ENCODE peak calls at places on chromosomes 7 and 10, in eight cellular contexts. L is Peyer's patch, Q is lower lobe of right lung, C is cardiac muscle cell, Y is breast epithelium, H is heart left ventricle, I is stomach, M is mucosa of descending colon. N is an unnamed sample.

GRCh38 chr7:48182736-48183369 is 11.6 kb downstream of the ABCA13 start:
- DNase-seq in H (no peak), I (no peak), L (no peak), Q (no peak), Y (no peak), M (no peak), C (no peak), N (no peak)

GRCh38 chr10:79058899-79059771 is 9.6 kb upstream of the ZMIZ1 start:
- DNase-seq in H (peak; percentile 20), C (no peak), Y (no peak), L (peak; percentile 84), I (peak; percentile 87), M (peak; percentile 82), Q (peak; percentile 51), N (peak; percentile 65)

GRCh38 chr7:48094861-48095293 is 5.8 kb downstream of the UPP1 start:
- DNase-seq in I (no peak), H (no peak), C (peak; percentile 79), L (no peak), Q (no peak), Y (no peak), M (no peak), N (no peak)

GRCh38 chr7:127393370-127394058 is 1.0 kb upstream of the ZNF800 start:
- DNase-seq in Y (no peak), I (no peak), H (no peak), L (no peak), M (peak; percentile 48), C (peak; percentile 26), Q (peak; percentile 46), N (no peak)

GRCh38 chr10:116699783-116700150 is 42.6 kb downstream of the HSPA12A start:
- DNase-seq in C (no peak), M (no peak), Q (no peak), Y (no peak), H (no peak), L (no peak), I (no peak), N (peak; percentile 16)

GRCh38 chr7:45574521-45575500 is 643 bp downstream of the ADCY1 start:
- DNase-seq in M (peak; percentile 39), C (peak; percentile 63), H (no peak), Y (no peak), L (no peak), Q (no peak), I (peak; percentile 29), N (no peak)

GRCh38 chr10:102118867-102119266 is 1.3 kb downstream of the LDB1 start:
- DNase-seq in I (peak; percentile 48), H (no peak), Y (peak; percentile 53), M (peak; percentile 55), L (peak; percentile 71), C (peak; percentile 57), Q (peak; percentile 61), N (peak; percentile 75)

GRCh38 chr7:101702362-101702850 is 73.3 kb upstream of the MYL10 start:
- DNase-seq in M (peak; percentile 70), I (no peak), Q (no peak), H (no peak), L (peak; percentile 91), C (no peak), Y (no peak), N (no peak)

GRCh38 chr7:134637934-134638719 is 8.5 kb upstream of the BPGM start:
- DNase-seq in H (no peak), I (no peak), C (no peak), Y (no peak), M (no peak), Q (no peak), L (no peak), N (no peak)

GRCh38 chr10:129556316-129556715 is 89.3 kb downstream of the MGMT start:
- DNase-seq in L (no peak), Y (no peak), I (no peak), H (no peak), C (no peak), M (no peak), Q (no peak), N (no peak)

GRCh38 chr10:13990392-13990805 is 340.3 kb downstream of the FRMD4A start:
- DNase-seq in C (peak; percentile 55), M (no peak), I (no peak), Y (no peak), Q (no peak), H (no peak), L (no peak), N (no peak)

GRCh38 chr7:28174901-28175661 is 5.5 kb downstream of the JAZF1 start:
- DNase-seq in C (no peak), Y (no peak), H (no peak), I (no peak), Q (no peak), L (no peak), M (no peak), N (no peak)

GRCh38 chr7:28177836-28178235 is 2.8 kb downstream of the JAZF1 start:
- DNase-seq in I (no peak), Q (no peak), H (no peak), C (no peak), L (no peak), M (no peak), Y (no peak), N (no peak)

GRCh38 chr7:28174442-28174841 is 6.2 kb downstream of the JAZF1 start:
- DNase-seq in C (no peak), M (no peak), H (no peak), I (no peak), Y (no peak), Q (no peak), L (no peak), N (no peak)

GRCh38 chr7:28176645-28177044 is 4.0 kb downstream of the JAZF1 start:
- DNase-seq in Y (no peak), I (no peak), H (no peak), Q (no peak), L (no peak), C (no peak), M (no peak), N (no peak)

GRCh38 chr7:28176174-28176573 is 4.4 kb downstream of the JAZF1 start:
- DNase-seq in M (no peak), I (no peak), Q (no peak), H (no peak), C (no peak), Y (no peak), L (no peak), N (no peak)
- TF ChIP-seq CTCF in M (no peak), I (no peak), Q (no peak), H (no peak), C (no peak), Y (no peak), L (no peak), N (no peak)

DNA sequence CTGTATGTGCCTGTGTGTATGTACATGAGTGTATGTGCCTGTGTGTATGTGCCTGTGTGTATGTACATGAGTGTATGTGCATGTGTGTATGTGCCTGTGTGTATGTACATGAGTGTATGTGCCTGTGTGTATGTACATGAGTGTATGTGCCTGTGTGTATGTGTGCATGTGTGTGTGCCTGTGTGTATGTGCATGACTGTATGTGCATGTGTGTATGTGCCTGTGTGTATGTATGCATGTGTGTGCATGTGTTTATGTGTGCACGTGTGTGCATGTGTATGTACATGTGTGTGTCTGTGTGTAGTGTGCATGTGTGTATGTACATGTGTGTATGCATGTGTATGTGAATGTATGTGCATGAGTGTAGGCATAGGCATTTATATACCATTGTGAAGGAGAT is 274.8 kb downstream of the ADARB2 start:
- DNase-seq in Y (no peak), C (no peak), Q (no peak), L (no peak), M (no peak), H (no peak), I (no peak), N (no peak)
- H3K4me1 ChIP-seq in Y (no peaks in the 10 kb centered on the region), C (peaks cover 11% of the 10 kb centered on the region), Q (no peaks in the 10 kb centered on the region), L (no peaks in the 10 kb centered on the region), M (no peaks in the 10 kb centered on the region), H (no peaks in the 10 kb centered on the region), I (peaks cover 4% of the 10 kb centered on the region), N (no peaks in the 10 kb centered on the region)

GRCh38 chr10:1473874-1474273 is 263.5 kb downstream of the ADARB2 start:
- DNase-seq in Y (no peak), I (no peak), C (no peak), H (no peak), M (no peak), Q (no peak), L (no peak), N (no peak)

GRCh38 chr10:1476106-1476803 is 261.1 kb downstream of the ADARB2 start:
- DNase-seq in I (no peak), Q (no peak), M (no peak), C (no peak), H (no peak), Y (no peak), L (no peak), N (no peak)

GRCh38 chr10:1474376-1475094 is 262.8 kb downstream of the ADARB2 start:
- DNase-seq in Y (no peak), M (no peak), Q (no peak), L (no peak), H (no peak), C (no peak), I (no peak), N (no peak)

GRCh38 chr10:1475095-1475583 is 262.2 kb downstream of the ADARB2 start:
- DNase-seq in M (no peak), H (no peak), Q (no peak), L (no peak), Y (no peak), I (no peak), C (no peak), N (no peak)

GRCh38 chr10:1477578-1477977 is 259.7 kb downstream of the ADARB2 start:
- DNase-seq in C (no peak), I (no peak), M (no peak), Y (no peak), H (no peak), Q (no peak), L (no peak), N (no peak)
- TF ChIP-seq CTCF in C (no peak), I (no peak), M (no peak), Y (no peak), H (no peak), Q (no peak), L (no peak), N (no peak)

DNA sequence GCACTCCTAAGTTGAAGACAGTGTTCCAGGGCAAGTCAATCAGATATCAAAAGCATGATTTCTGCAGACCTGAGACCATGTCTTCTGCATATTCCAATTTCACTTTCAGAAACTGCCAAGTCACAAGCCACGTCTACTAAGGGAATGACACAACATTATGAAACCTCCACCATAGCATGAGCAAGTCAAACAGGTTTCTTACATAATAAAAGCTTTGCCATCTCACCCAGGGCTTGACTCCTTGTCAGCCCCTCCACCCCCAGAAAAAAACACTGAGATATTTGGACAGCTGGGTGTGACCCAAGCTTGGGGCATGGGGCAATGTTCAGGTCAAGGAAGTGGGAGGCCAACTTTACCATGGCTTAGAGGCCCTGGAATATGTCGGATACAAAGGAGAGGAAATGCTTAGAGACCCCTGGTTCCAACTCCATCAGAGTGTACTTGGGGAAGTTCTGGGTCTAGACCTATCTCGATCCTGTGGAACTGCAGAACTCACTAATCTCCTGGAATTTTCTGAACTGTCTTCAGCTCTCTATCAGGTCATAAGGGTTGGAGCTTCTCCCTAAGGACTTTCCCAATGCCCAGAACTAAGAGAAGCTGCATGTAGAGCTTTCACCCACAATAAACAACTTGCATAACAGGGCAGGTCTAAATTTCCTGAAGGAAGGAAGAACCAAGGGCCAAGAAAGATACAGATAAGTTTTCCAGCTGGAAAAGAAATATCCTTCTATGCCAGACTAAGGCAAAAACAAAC is 80.6 kb upstream of the NAMPT start:
- DNase-seq in L (no peak), M (peak; percentile 39), I (peak; percentile 60), Y (peak; percentile 25), Q (peak; percentile 67), C (peak; percentile 47), H (no peak), N (peak; percentile 70)
- H3K4me1 ChIP-seq in L (no peaks in the 10 kb centered on the region), M (no peaks in the 10 kb centered on the region), I (no peaks in the 10 kb centered on the region), Y (no peaks in the 10 kb centered on the region), Q (peaks cover 9% of the 10 kb centered on the region), C (no peaks in the 10 kb centered on the region), H (no peaks in the 10 kb centered on the region), N (no peaks in the 10 kb centered on the region)